ENCODE peak calls at places on chromosomes 11 and 22, in eight cellular contexts. N is stimulated activated CD8-positive, alpha-beta memory T cell treated with anti-CD3 and anti-CD28 coated beads, Interleukin-12 subunit alpha, Interleukin-12 subunit beta, amount 100 ng/mL, for 4 hours; U is NCI-H1092 treated with DMSO at 0.1 percent for 48 hours; H is posterior vena cava; W is iris pigment epithelial cell; C is dermis microvascular lymphatic vessel endothelial cell; Q is NCI-H345; F is WTC11. A is an unnamed sample.
A peak's percentile ranks its signal among the peaks of the same experiment; 100 is the strongest.

GRCh38 chr11:124481365-124482323 is 36.1 kb upstream of the OR8B8 start:
- DNase-seq in N (no peak), U (peak; percentile 14), H (no peak), W (peak; percentile 86), C (peak; percentile 63), Q (peak; percentile 0), F (no peak), A (no peak)

GRCh38 chr22:27851974-27852713 is 50.6 kb upstream of the MN1 start:
- DNase-seq in N (no peak), U (no peak), H (no peak), W (peak; percentile 55), C (peak; percentile 60), Q (no peak), F (no peak), A (no peak)

GRCh38 chr11:65424200-65425104 is 1.9 kb downstream of the NEAT1 start:
- DNase-seq in N (peak; percentile 50), U (no peak), H (peak; percentile 88), W (peak; percentile 51), C (peak; percentile 50), Q (no peak), F (no peak), A (no peak)

GRCh38 chr11:112999518-112999917 is 38.3 kb downstream of the NCAM1 start:
- DNase-seq in N (no peak), U (peak; percentile 48), H (no peak), W (peak; percentile 16), C (no peak), Q (peak; percentile 56), F (no peak), A (no peak)

GRCh38 chr11:20119315-20119714 is 41.0 kb downstream of the DBX1 start:
- DNase-seq in N (no peak), U (no peak), H (no peak), W (no peak), C (no peak), Q (no peak), F (no peak), A (no peak)

GRCh38 chr11:47276923-47277322 is 7.0 kb downstream of the MADD start:
- DNase-seq in N (no peak), U (no peak), H (no peak), W (no peak), C (no peak), Q (no peak), F (no peak), A (no peak)

GRCh38 chr11:73159981-73160777 is 18.1 kb upstream of the FCHSD2 start:
- DNase-seq in N (no peak), U (no peak), H (no peak), W (no peak), C (no peak), Q (no peak), F (no peak), A (no peak)

GRCh38 chr22:26031641-26032040 is 137.6 kb upstream of the SEZ6L start:
- DNase-seq in N (no peak), U (no peak), H (no peak), W (no peak), C (no peak), Q (no peak), F (no peak), A (no peak)

GRCh38 chr22:17845340-17845739 is 71.1 kb upstream of the BID start:
- DNase-seq in N (no peak), U (no peak), H (no peak), W (no peak), C (no peak), Q (peak; percentile 80), F (no peak), A (no peak)

GRCh38 chr11:124678416-124678815 is 4.7 kb downstream of the SPA17 start:
- DNase-seq in N (no peak), U (no peak), H (no peak), W (no peak), C (no peak), Q (no peak), F (no peak), A (no peak)

GRCh38 chr11:128506999-128507591 is 80.3 kb downstream of the ETS1 start:
- DNase-seq in N (no peak), U (peak; percentile 67), H (peak; percentile 97), W (peak; percentile 94), C (peak; percentile 83), Q (no peak), F (no peak), A (peak; percentile 93)

GRCh38 chr22:17971711-17972110 is 52.6 kb downstream of the MICAL3 start:
- DNase-seq in N (no peak), U (no peak), H (no peak), W (no peak), C (no peak), Q (no peak), F (no peak), A (no peak)

GRCh38 chr11:112504056-112504455 is 243.4 kb upstream of the PLET1 start:
- DNase-seq in N (no peak), U (no peak), H (no peak), W (peak; percentile 55), C (no peak), Q (no peak), F (no peak), A (no peak)

GRCh38 chr22:19036523-19037273 is 85.5 kb downstream of the DGCR2 start:
- DNase-seq in N (no peak), U (no peak), H (no peak), W (peak; percentile 13), C (no peak), Q (no peak), F (peak; percentile 42), A (no peak)

GRCh38 chr11:109853156-109853776 is 239.9 kb upstream of the ZC3H12C start:
- DNase-seq in N (no peak), U (peak; percentile 31), H (no peak), W (peak; percentile 86), C (peak; percentile 75), Q (no peak), F (no peak), A (no peak)

GRCh38 chr11:118619444-118620205 is 12.2 kb downstream of the PHLDB1 start:
- DNase-seq in N (no peak), U (no peak), H (peak; percentile 92), W (peak; percentile 97), C (peak; percentile 97), Q (no peak), F (no peak), A (peak; percentile 80)

GRCh38 chr11:73176145-73176891 is 34.2 kb upstream of the FCHSD2 start:
- DNase-seq in N (no peak), U (no peak), H (peak; percentile 43), W (no peak), C (no peak), Q (no peak), F (no peak), A (no peak)

GRCh38 chr11:102837646-102838045 is 5.8 kb downstream of the MMP3 start:
- DNase-seq in N (no peak), U (no peak), H (no peak), W (no peak), C (no peak), Q (no peak), F (no peak), A (no peak)

A was measured in thoracic aorta.